ENCODE peak calls at places on chromosome 5, in five cellular contexts. M, A, K, S and D are unnamed samples.

GRCh38 chr5:44842491-44843282 is 33.9 kb downstream of the MRPS30 start:
- DNase-seq in M (no peak), A (no peak), K (no peak), S (no peak), D (no peak)

GRCh38 chr5:72295539-72295938 is 24.5 kb downstream of the MRPS27 start:
- DNase-seq in M (no peak), A (no peak), K (no peak), S (peak), D (no peak)

GRCh38 chr5:124274949-124275348 is 471.5 kb downstream of the ZNF608 start:
- DNase-seq in M (no peak), A (no peak), K (peak), S (no peak), D (no peak)

GRCh38 chr5:124746252-124746915 is at the start of gene ZNF608:
- DNase-seq in M (peak), A (no peak), K (peak), S (peak), D (peak)

GRCh38 chr5:86880785-86881492 is 263.2 kb downstream of the COX7C start:
- DNase-seq in M (peak), A (peak), K (peak), S (peak), D (peak)

GRCh38 chr5:179315356-179315890 is 29.8 kb downstream of the ADAMTS2 start:
- DNase-seq in M (no peak), A (no peak), K (no peak), S (no peak), D (no peak)

GRCh38 chr5:1636981-1637638 is 113.3 kb upstream of the LPCAT1 start:
- DNase-seq in M (no peak), A (no peak), K (no peak), S (no peak), D (no peak)

GRCh38 chr5:61332369-61332745 is 299 bp downstream of the ZSWIM6 start:
- DNase-seq in M (peak), A (no peak), K (no peak), S (no peak), D (no peak)

GRCh38 chr5:150339165-150339564 is 18.3 kb upstream of the TCOF1 start:
- DNase-seq in M (no peak), A (no peak), K (no peak), S (no peak), D (peak)
- H2AFZ ChIP-seq in M (no peak), A (no peak), K (no peak), S (no peak), D (no peak)

GRCh38 chr5:15834596-15835245 is 334.7 kb downstream of the FBXL7 start:
- DNase-seq in M (peak), A (no peak), K (peak), S (no peak), D (no peak)

GRCh38 chr5:15833365-15833764 is 333.4 kb downstream of the FBXL7 start:
- DNase-seq in M (no peak), A (no peak), K (no peak), S (no peak), D (no peak)

GRCh38 chr5:15835514-15835913 is 335.5 kb downstream of the FBXL7 start:
- DNase-seq in M (no peak), A (no peak), K (peak), S (no peak), D (no peak)

DNA sequence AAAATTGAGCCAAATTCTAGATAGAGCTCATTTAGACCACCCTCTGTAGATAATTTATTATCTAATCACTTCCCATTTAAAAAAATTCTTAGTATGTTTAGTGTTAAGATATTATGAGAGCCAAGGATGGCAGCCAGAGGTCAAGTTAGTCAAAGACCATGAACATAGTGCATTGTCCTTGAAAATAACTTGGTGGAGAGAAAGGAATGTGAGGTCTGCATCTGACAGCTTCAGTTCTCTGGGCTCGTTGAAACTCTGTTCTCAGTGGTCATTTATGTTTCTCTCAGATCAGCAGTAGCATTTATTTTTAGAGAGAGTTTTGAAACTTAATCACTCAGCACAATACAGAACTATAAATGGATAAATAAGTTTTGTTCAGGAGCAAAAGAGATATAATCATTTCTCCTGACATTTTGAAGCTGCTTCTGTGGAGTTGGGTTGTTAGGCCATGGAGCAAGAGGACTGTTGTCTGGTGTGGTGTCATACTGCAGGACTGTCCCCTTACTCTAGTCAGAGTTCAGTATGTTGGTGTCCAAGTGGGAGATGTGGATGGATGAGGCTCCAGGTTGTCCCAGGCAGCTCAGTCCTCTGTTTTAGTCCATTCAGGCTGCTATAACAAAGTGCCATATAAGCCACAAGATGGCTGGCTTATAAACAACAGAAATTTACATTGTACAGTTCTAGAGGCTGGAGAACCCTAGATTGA is 337.8 kb downstream of the FBXL7 start:
- DNase-seq in M (no peak), A (no peak), K (peak), S (no peak), D (no peak)
- H3K27ac ChIP-seq in M (no peak), A (no peak), K (no peak), S (no peak), D (no peak)

DNA sequence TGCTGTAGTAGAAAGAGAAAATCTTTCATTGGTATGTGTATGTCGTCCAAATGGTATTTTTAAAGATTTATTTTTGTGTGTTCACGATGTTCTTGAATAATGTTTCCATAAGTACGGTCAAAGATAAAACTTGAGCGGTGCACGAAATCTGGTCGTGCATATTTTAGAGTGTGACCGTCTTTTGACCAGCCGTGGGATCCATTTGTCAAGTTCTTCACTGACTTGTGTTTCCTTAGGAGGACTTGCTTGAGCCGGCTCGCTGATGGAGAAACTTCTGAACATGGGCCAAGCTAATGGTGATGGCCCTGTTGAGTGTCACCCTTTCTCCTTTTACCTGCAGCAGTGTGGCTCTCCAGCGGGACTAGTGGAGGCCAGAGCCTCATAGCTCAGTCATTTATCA is 11.1 kb upstream of the STC2 start:
- DNase-seq in M (no peak), A (no peak), K (no peak), S (no peak), D (no peak)
- H2AFZ ChIP-seq in M (no peak), A (no peak), K (no peak), S (no peak), D (no peak)

GRCh38 chr5:93191016-93191415 is 390.0 kb downstream of the NR2F1-AS1 start:
- DNase-seq in M (peak), A (no peak), K (peak), S (no peak), D (no peak)
- H3K27ac ChIP-seq in M (no peak), A (no peak), K (peak), S (no peak), D (no peak)

GRCh38 chr5:157088342-157088990 is 20.4 kb downstream of the HAVCR2 start:
- DNase-seq in M (no peak), A (no peak), K (no peak), S (no peak), D (no peak)
- H2AFZ ChIP-seq in M (peak), A (no peak), K (no peak), S (no peak), D (no peak)

DNA sequence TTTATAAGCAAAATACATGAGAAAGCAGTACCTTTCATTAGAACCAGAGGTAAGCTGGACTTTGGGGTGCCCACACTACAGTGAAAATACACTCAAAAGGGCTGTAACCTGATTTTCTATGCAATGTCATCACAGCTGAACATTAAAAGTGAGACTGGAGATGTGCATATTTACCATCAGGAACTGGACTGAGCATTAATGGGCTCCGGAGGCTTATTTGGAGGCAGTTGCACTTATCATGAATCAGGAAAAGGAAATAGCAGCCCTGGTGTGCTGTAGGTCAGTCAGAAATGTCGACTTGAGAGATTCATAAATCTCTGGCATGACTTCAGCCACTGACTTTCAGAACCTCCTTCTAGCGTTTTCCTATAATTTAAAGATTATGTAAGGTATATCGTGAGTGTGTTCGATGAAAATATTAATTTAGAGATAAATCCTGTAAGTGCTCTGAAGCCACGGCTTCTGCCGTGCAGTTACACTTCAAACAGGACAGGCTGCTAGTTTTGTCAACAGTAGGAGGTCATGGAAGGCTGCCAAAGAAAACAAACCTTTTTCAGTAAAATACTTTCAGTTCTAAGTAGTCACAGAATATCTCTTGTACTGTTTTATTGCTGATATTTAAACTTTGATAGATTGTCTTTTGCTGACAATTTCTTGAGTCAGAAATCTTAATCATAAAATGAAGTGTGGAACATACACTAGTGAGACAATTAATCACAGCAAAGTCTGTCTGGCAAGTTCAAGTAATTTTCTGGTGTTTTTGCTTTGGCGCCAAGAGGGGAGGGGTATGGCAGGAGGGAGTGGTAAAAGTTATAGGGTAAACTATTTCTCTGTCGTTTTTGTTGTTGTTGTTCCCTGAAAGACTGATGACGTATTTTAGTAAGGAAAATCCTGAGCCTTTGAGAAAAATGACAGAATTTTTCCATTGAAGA is 939.7 kb downstream of the NR2F1-AS1 start:
- DNase-seq in M (no peak), A (no peak), K (peak), S (peak), D (no peak)
- H3K27ac ChIP-seq in M (no peak), A (no peak), K (no peak), S (peak), D (no peak)

GRCh38 chr5:16600949-16601348 is 15.8 kb downstream of the RETREG1 start:
- DNase-seq in M (no peak), A (no peak), K (no peak), S (no peak), D (no peak)

GRCh38 chr5:16602182-16602581 is 14.6 kb downstream of the RETREG1 start:
- DNase-seq in M (peak), A (no peak), K (no peak), S (no peak), D (no peak)

GRCh38 chr5:16597946-16598694 is 18.7 kb downstream of the RETREG1 start:
- DNase-seq in M (no peak), A (no peak), K (no peak), S (no peak), D (no peak)

GRCh38 chr5:16603295-16603694 is 13.5 kb downstream of the RETREG1 start:
- DNase-seq in M (no peak), A (no peak), K (no peak), S (no peak), D (no peak)

GRCh38 chr5:16600397-16600796 is 16.4 kb downstream of the RETREG1 start:
- DNase-seq in M (no peak), A (no peak), K (no peak), S (no peak), D (no peak)
- H2AFZ ChIP-seq in M (no peak), A (no peak), K (no peak), S (no peak), D (no peak)

DNA sequence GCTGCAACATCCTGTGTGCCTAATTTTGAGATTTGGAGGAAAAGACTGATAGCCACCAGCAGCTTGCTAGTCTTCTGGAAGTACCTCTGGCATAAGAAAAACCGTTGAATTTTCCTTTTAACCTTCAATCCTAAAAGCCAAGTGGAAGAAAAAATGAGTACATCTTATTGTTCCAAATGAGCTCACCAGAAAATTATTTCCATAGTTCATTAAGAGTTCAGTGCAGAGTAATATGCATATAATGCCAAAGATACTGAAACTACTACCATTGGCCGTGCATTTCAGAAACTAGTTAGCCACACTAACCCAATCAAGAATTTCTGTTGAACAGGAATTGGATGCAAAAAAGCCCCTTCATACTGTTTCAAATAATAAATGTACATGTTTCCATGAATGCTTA is 607.9 kb downstream of the KCTD16 start:
- DNase-seq in M (no peak), A (no peak), K (peak), S (no peak), D (no peak)
- H3K27ac ChIP-seq in M (no peak), A (no peak), K (no peak), S (no peak), D (no peak)

GRCh38 chr5:126921471-126922091 is 108.8 kb downstream of the MARCHF3 start:
- DNase-seq in M (no peak), A (no peak), K (no peak), S (no peak), D (no peak)

GRCh38 chr5:126917918-126918623 is 112.3 kb downstream of the MARCHF3 start:
- DNase-seq in M (peak), A (peak), K (peak), S (no peak), D (no peak)

GRCh38 chr5:126920291-126920690 is 110.1 kb downstream of the MARCHF3 start:
- DNase-seq in M (no peak), A (no peak), K (peak), S (no peak), D (no peak)

GRCh38 chr5:126918624-126918957 is 111.8 kb downstream of the MARCHF3 start:
- DNase-seq in M (no peak), A (no peak), K (no peak), S (no peak), D (no peak)

DNA sequence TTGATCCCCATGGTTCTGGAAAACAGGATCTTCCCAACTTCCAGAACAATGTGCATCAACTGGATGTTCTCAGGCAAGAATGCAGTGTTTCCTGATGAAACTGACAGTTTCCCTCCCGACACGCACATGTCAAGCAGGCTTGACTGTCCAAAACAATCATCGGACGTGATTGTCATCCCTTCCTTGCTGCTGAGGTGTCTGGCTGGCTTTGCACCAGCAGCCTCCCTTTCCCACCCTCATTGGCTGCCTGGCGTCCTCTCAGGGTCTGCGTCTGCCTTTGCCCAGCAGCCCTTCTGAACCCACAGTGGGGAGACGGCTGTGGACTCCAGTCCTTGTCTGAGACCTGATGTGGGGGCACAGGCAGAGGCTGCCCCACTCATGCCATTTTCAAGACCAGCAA is 110.8 kb downstream of the MARCHF3 start:
- DNase-seq in M (no peak), A (no peak), K (no peak), S (no peak), D (no peak)
- H2AFZ ChIP-seq in M (no peak), A (no peak), K (no peak), S (no peak), D (no peak)

GRCh38 chr5:93599427-93600146 is 16.6 kb downstream of the NR2F1 start:
- DNase-seq in M (peak), A (peak), K (peak), S (no peak), D (no peak)
- H3K27ac ChIP-seq in M (no peak), A (no peak), K (peak), S (no peak), D (no peak)